ENCODE peak calls at places on chromosomes 4 and X, in eight cellular contexts. A, H, K, Q, M, V, B and L are unnamed samples.

GRCh38 chrX:110588164-110588563 is 207.5 kb downstream of the CHRDL1 start:
- DNase-seq in Q (no peak), A (no peak), M (no peak), H (no peak), K (no peak), V (no peak), B (no peak), L (no peak)

GRCh38 chrX:74421181-74422028 is at the start of gene SLC16A2:
- DNase-seq in B (peak; percentile 64), K (peak; percentile 48), Q (no peak), M (peak; percentile 80), A (peak; percentile 60), H (peak; percentile 76), V (no peak), L (peak; percentile 72)

GRCh38 chrX:22147214-22147613 is 115.1 kb downstream of the PHEX start:
- DNase-seq in A (no peak), V (no peak), Q (no peak), K (no peak), M (no peak), B (no peak), H (peak; percentile 45), L (no peak)

GRCh38 chr4:72286185-72286584 is 254.4 kb downstream of the NPFFR2 start:
- DNase-seq in B (peak; percentile 11), Q (no peak), H (peak; percentile 26), V (no peak), M (peak; percentile 45), A (peak; percentile 44), K (peak; percentile 10), L (peak; percentile 70)

GRCh38 chr4:121454251-121454979 is 73.6 kb upstream of the QRFPR start:
- DNase-seq in K (no peak), V (no peak), B (no peak), Q (no peak), H (peak; percentile 9), M (no peak), A (peak; percentile 37), L (no peak)

GRCh38 chrX:118823263-118824172 is at the start of gene ZCCHC12:
- DNase-seq in A (peak; percentile 90), Q (no peak), B (peak; percentile 25), V (peak; percentile 27), K (peak; percentile 54), M (peak; percentile 11), H (peak; percentile 40), L (peak; percentile 40)

GRCh38 chrX:109902665-109903064 is 100.2 kb upstream of the TMEM164 start:
- DNase-seq in K (no peak), B (no peak), H (peak; percentile 50), A (no peak), Q (no peak), M (peak; percentile 71), V (no peak), L (peak; percentile 33)

GRCh38 chr4:70749313-70749712 is 27.5 kb downstream of the RUFY3 start:
- DNase-seq in B (peak; percentile 7), M (no peak), K (no peak), H (no peak), A (no peak), V (no peak), Q (no peak), L (peak; percentile 41)

GRCh38 chrX:112636951-112637541 is 42.7 kb downstream of the LHFPL1 start:
- DNase-seq in M (peak; percentile 57), Q (no peak), V (no peak), A (no peak), H (peak; percentile 93), K (no peak), B (no peak), L (no peak)

GRCh38 chr4:168153596-168154440 is 61.5 kb downstream of the ANXA10 start:
- DNase-seq in A (peak; percentile 77), M (peak; percentile 87), K (peak; percentile 79), V (peak; percentile 74), B (peak; percentile 62), H (peak; percentile 64), Q (peak; percentile 73), L (peak; percentile 75)

GRCh38 chr4:48184891-48185290 is 50.8 kb upstream of the TXK start:
- DNase-seq in M (peak; percentile 29), K (no peak), A (no peak), H (peak; percentile 35), B (no peak), Q (no peak), V (no peak), L (no peak)

GRCh38 chr4:77202491-77202890 is 45.5 kb downstream of the CCNG2 start:
- DNase-seq in H (no peak), M (no peak), B (peak; percentile 89), Q (no peak), A (no peak), K (no peak), V (no peak), L (peak; percentile 48)

GRCh38 chr4:136864580-136865185 is 667.6 kb downstream of the PCDH18 start:
- DNase-seq in Q (peak; percentile 64), V (peak; percentile 69), M (peak; percentile 90), K (peak; percentile 82), H (peak; percentile 52), B (peak; percentile 37), A (peak; percentile 89), L (peak; percentile 79)

GRCh38 chr4:6221296-6221850 is 21.0 kb upstream of the JAKMIP1 start:
- DNase-seq in K (no peak), V (no peak), A (peak; percentile 59), M (no peak), H (no peak), Q (no peak), B (no peak), L (no peak)

GRCh38 chr4:11954093-11954492 is 525.4 kb upstream of the HS3ST1 start:
- DNase-seq in H (no peak), M (peak; percentile 54), B (peak; percentile 8), A (peak; percentile 71), Q (peak; percentile 4), V (peak; percentile 44), K (peak; percentile 79), L (peak; percentile 42)

GRCh38 chr4:8205749-8206611 is 6.9 kb downstream of the SH3TC1 start:
- DNase-seq in M (no peak), K (no peak), B (peak; percentile 91), A (no peak), H (no peak), Q (peak; percentile 29), V (no peak), L (no peak)

GRCh38 chr4:14225683-14226207 is 598.2 kb upstream of the BOD1L1 start:
- DNase-seq in M (no peak), K (no peak), H (no peak), A (no peak), V (no peak), B (no peak), Q (no peak), L (peak; percentile 50)

GRCh38 chr4:167622481-167623240 is 388.4 kb upstream of the SPOCK3 start:
- DNase-seq in H (peak; percentile 5), M (peak; percentile 62), K (peak; percentile 53), A (peak; percentile 75), V (peak; percentile 46), Q (peak; percentile 47), B (peak; percentile 34), L (peak; percentile 69)

GRCh38 chr4:153521995-153522799 is 56.0 kb downstream of the TMEM131L start:
- DNase-seq in Q (peak; percentile 25), B (no peak), H (no peak), M (no peak), V (no peak), A (peak; percentile 62), K (no peak), L (no peak)

GRCh38 chrX:133645251-133645650 is 230.0 kb upstream of the GPC4 start:
- DNase-seq in A (no peak), Q (no peak), H (peak; percentile 19), B (no peak), V (no peak), K (no peak), M (peak; percentile 66), L (no peak)

GRCh38 chr4:118373614-118374255 is 20.9 kb upstream of the PRSS12 start:
- DNase-seq in B (no peak), Q (no peak), K (no peak), A (no peak), H (peak; percentile 9), V (no peak), M (peak; percentile 51), L (no peak)

DNA sequence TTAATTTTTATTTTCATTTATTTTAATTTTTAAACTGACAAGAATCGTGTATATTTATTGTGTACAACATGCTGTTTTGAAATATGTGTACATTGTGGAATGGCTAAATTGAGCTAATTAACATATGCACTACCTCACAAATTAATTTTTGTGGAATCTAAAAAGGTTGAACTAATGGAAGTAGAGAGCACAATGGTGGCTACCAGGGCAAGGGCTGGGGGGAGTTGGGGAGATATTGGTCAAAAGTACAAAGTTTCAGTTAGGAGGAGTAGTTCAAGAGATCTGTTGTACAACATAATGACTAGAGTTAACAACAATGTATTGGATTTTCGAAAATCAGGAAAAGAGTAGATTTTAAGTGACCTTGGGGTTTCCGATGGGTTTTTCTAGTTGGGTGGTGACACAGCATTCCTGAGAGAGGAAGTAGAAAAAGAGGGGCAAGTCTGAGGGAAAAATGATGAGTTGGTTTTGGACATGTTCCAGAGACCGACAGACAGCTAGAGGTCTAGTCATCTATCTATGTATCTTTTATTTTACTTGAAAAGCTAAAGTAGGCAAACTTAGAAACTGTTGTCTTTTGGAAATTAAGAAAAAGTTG is 23.2 kb downstream of the APOO start:
- DNase-seq in V (no peak), M (no peak), H (no peak), Q (no peak), K (no peak), A (no peak), B (peak; percentile 34), L (peak; percentile 63)
- H2AFZ ChIP-seq in V (no peak overlapping the region), M (no peak overlapping the region), H (no peak overlapping the region), Q (no peak overlapping the region), K (no peak overlapping the region), A (no peak overlapping the region), B (no peak overlapping the region), L (no peak overlapping the region)

GRCh38 chrX:115373308-115373707 is 83.8 kb downstream of the LUZP4 start:
- DNase-seq in V (no peak), M (no peak), A (peak; percentile 1), B (no peak), Q (no peak), H (no peak), K (no peak), L (no peak)

GRCh38 chrX:115378471-115378870 is 89.0 kb downstream of the LUZP4 start:
- DNase-seq in Q (no peak), V (no peak), A (no peak), K (peak; percentile 23), H (peak; percentile 58), M (peak; percentile 76), B (no peak), L (peak; percentile 16)
- TF ChIP-seq CTCF in Q (no peak), V (no peak), A (no peak), K (no peak), H (peak; percentile 5), M (peak; percentile 28), B (no peak), L (no peak)

DNA sequence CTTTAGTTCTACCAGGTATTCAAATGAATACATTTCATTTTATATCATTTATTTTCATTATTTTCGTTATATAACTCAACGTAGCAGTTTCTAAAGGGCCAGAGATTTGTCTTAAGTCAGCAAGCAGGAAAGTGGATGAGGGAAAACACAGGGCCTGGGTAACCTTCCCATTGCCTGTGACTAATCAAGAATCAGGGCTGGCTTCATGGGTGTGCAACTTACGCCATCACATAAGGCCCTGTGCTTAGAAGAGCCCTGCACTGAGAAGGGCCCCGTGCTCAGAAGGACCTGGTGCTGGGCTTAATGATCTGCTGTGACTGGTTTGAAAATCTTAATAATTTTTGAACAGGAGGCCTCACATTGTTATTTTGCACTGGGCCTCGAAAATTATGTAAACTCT is 65.4 kb upstream of the FAM9C start:
- DNase-seq in V (no peak), B (peak; percentile 63), H (peak; percentile 62), Q (no peak), M (peak; percentile 50), K (peak; percentile 56), A (no peak), L (no peak)
- H2AFZ ChIP-seq in V (peak overlapping the region; percentile 85), B (no peak overlapping the region), H (no peak overlapping the region), Q (no peak overlapping the region), M (no peak overlapping the region), K (no peak overlapping the region), A (no peak overlapping the region), L (no peak overlapping the region)

GRCh38 chr4:157804986-157805385 is 367.8 kb downstream of the GASK1B start:
- DNase-seq in V (peak; percentile 8), M (peak; percentile 1), B (peak; percentile 32), Q (no peak), A (peak; percentile 48), K (peak; percentile 19), H (peak; percentile 6), L (peak; percentile 23)
- TF ChIP-seq CTCF in V (peak; percentile 48), M (no peak), B (peak; percentile 33), Q (no peak), A (peak; percentile 55), K (peak; percentile 47), H (peak; percentile 9), L (peak; percentile 43)